ENCODE peak calls at places on chromosomes 1 and 21, in four cellular contexts. J is BJ, F is neural crest cell, I is nephron progenitor cell. V is an unnamed sample.

GRCh38 chr1:216691710-216692109 is 31.5 kb downstream of the ESRRG start:
- DNase-seq in J (no peak), F (no peak), I (no peak), V (no peak)

GRCh38 chr1:45205000-45205909 is 1.1 kb downstream of the ZSWIM5 start:
- DNase-seq in J (no peak), I (peak), F (peak), V (peak)

GRCh38 chr1:175009532-175009931 is 9.8 kb downstream of the CACYBP start:
- DNase-seq in F (no peak), J (no peak), I (no peak), V (no peak)

GRCh38 chr1:235402457-235403200 is 35.4 kb downstream of the TBCE start:
- DNase-seq in J (no peak), I (no peak), F (no peak), V (peak)

GRCh38 chr1:219745070-219745469 is 132.2 kb upstream of the ZC3H11B start:
- DNase-seq in J (no peak), F (no peak), I (no peak), V (no peak)

GRCh38 chr1:65722461-65722860 is 70.2 kb upstream of the PDE4B start:
- DNase-seq in J (no peak), I (no peak), F (no peak), V (no peak)

GRCh38 chr1:163959622-163960021 is 599.4 kb upstream of the PBX1 start:
- DNase-seq in F (no peak), I (no peak), J (no peak), V (peak)

GRCh38 chr1:218521414-218522169 is 176.5 kb downstream of the TGFB2 start:
- DNase-seq in J (no peak), I (peak), F (peak), V (peak)

GRCh38 chr1:49323925-49324540 is 547.3 kb upstream of the BEND5 start:
- DNase-seq in I (no peak), F (no peak), J (no peak), V (no peak)

GRCh38 chr1:112026018-112026417 is 36.5 kb upstream of the KCND3 start:
- DNase-seq in I (no peak), J (no peak), F (no peak), V (peak)

GRCh38 chr1:235407419-235407818 is 40.2 kb downstream of the TBCE start:
- DNase-seq in F (no peak), J (no peak), I (no peak), V (no peak)

GRCh38 chr1:167492509-167492910 is 25.8 kb downstream of the CD247 start:
- DNase-seq in J (no peak), F (no peak), I (no peak), V (no peak)

GRCh38 chr1:168135116-168135981 is 1.4 kb downstream of the GPR161 start:
- DNase-seq in J (no peak), F (no peak), I (peak), V (no peak)

GRCh38 chr21:28126521-28127317 is 866.0 kb downstream of the LTN1 start:
- DNase-seq in J (no peak), F (no peak), I (no peak), V (no peak)

GRCh38 chr1:100523038-100523649 is 14.8 kb upstream of the GPR88 start:
- DNase-seq in J (no peak), I (no peak), F (no peak), V (no peak)

GRCh38 chr1:229717774-229718173 is 91.7 kb downstream of the URB2 start:
- DNase-seq in F (no peak), J (no peak), I (no peak), V (no peak)

GRCh38 chr1:10338047-10338446 is 60.8 kb upstream of the PGD start:
- DNase-seq in J (no peak), I (peak), F (peak), V (peak)

GRCh38 chr1:214439352-214440119 is 111.9 kb downstream of the PTPN14 start:
- DNase-seq in J (no peak), F (no peak), I (peak), V (peak)

GRCh38 chr1:47207811-47208373 is 18.1 kb upstream of the PDZK1IP1 start:
- DNase-seq in F (no peak), J (no peak), I (no peak), V (no peak)

GRCh38 chr1:159925713-159926066 is 383 bp upstream of the TAGLN2 start:
- DNase-seq in F (no peak), I (no peak), J (no peak), V (no peak)

GRCh38 chr1:54323324-54323739 is 82.9 kb downstream of the SSBP3 start:
- DNase-seq in I (no peak), J (no peak), F (no peak), V (peak)

GRCh38 chr1:183471748-183472487 is 381 bp upstream of the SMG7 start:
- DNase-seq in J (peak), I (peak), F (peak), V (peak)
- TF ChIP-seq CTCF in J (peak), I (no peak), F (no peak), V (no peak)

GRCh38 chr1:94560333-94560732 is 18.8 kb upstream of the F3 start:
- DNase-seq in I (no peak), F (no peak), J (no peak), V (no peak)
- TF ChIP-seq CTCF in I (no peak), F (peak), J (peak), V (no peak)

GRCh38 chr1:198054510-198054909 is 102.3 kb upstream of the NEK7 start:
- DNase-seq in J (no peak), F (no peak), I (no peak), V (no peak)

DNA sequence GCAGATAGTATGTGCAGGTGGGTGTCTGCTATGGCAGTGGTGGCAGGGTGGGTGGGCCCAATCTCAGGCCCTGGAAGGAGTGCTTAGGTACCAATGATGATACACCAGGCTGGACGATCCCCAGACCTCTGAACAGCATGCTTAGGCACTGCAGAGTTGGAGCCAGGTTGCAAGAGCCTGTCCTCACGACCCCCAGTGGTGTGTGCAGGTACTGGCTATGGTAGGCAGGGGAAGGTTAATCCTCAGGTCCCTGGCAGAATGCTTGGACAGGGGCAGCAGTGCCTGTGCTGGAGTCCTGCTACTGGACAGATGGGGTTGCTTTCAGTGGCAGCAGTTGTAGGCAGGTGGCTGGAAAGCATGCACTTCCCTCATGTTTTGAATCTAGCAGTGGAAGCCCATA is 100.5 kb upstream of the NEK7 start:
- DNase-seq in I (peak), J (no peak), F (no peak), V (peak)
- TF ChIP-seq CTCF in I (no peak), J (peak), F (peak), V (peak)

GRCh38 chr21:25872271-25872670 is 137.5 kb downstream of the GABPA start:
- DNase-seq in I (no peak), J (no peak), F (no peak), V (no peak)
- TF ChIP-seq CTCF in I (no peak), J (no peak), F (no peak), V (peak)

DNA sequence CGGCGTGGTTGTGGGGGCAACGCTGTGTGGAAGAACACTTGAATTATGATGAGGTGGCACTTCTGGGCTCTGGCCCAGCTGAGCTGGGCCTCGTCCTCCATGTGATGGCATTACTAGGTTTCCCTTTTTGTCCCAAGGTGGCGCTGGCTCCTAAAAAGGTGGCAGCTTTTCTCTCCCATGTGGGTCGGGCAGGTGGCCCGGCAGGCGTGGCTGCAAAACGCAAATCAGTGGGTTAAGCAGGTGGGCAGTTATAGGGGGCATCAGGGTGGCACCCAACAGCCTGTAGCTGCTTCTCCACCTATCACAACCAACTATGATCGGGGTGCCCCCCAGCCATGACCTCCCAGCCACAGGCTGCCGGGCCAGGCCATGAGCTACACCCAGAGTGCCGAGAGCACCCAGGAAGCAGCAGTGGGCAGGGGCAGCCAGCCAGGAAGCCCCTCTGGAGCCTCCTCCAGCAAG is 59.6 kb downstream of the KCNAB2 start:
- DNase-seq in I (no peak), F (no peak), J (no peak), V (peak)
- TF ChIP-seq CTCF in I (no peak), F (no peak), J (no peak), V (peak)

GRCh38 chr1:12422488-12422887 is 192.7 kb downstream of the VPS13D start:
- DNase-seq in I (no peak), J (no peak), F (no peak), V (no peak)
- TF ChIP-seq CTCF in I (no peak), J (no peak), F (no peak), V (no peak)

V was measured in MCF 10A.